ENCODE peak calls at places on chromosomes 13 and 19, in seven cellular contexts. W is psoas muscle, E is PC-9, H is colonic mucosa, J is uterus, R is fibroblast of lung, K is cardiac muscle cell. Z is an unnamed sample. For H3K36me3 and H3K27me3, the result is how much of the 10 kb centered on the place peaks cover.

GRCh38 chr13:51168623-51169022 is 53.6 kb upstream of the FAM124A start:
- DNase-seq in E (no peak), J (no peak), R (no peak), W (no peak), H (no peak), K (no peak), Z (no peak)

GRCh38 chr19:13865578-13866462 is 11.1 kb upstream of the NANOS3 start:
- DNase-seq in R (no peak), E (peak), K (peak), W (no peak), J (no peak), H (peak), Z (no peak)

GRCh38 chr13:71378992-71379905 is 487.8 kb downstream of the DACH1 start:
- DNase-seq in R (peak), J (no peak), E (no peak), H (no peak), K (no peak), W (no peak), Z (no peak)

GRCh38 chr13:33543089-33543459 is 257.5 kb upstream of the STARD13 start:
- DNase-seq in W (no peak), K (no peak), E (no peak), H (no peak), J (no peak), R (no peak), Z (peak)

GRCh38 chr19:35629332-35629633 is 447 bp downstream of the RBM42 start:
- DNase-seq in H (no peak), R (no peak), E (no peak), W (no peak), J (no peak), K (no peak), Z (no peak)

GRCh38 chr13:64782459-64782858 is 2447.7 kb downstream of the PCDH9 start:
- DNase-seq in J (no peak), H (no peak), K (no peak), R (no peak), W (no peak), E (no peak), Z (no peak)

GRCh38 chr19:2627319-2627829 is 75.1 kb downstream of the GNG7 start:
- DNase-seq in J (peak), W (peak), H (no peak), E (peak), K (no peak), R (peak), Z (peak)

GRCh38 chr13:112118451-112119064 is 51.6 kb downstream of the SOX1 start:
- DNase-seq in K (no peak), J (no peak), E (no peak), H (no peak), W (no peak), R (no peak), Z (no peak)

GRCh38 chr13:22561581-22561980 is 619.2 kb upstream of the SGCG start:
- DNase-seq in E (no peak), J (no peak), W (no peak), K (no peak), H (no peak), R (no peak), Z (no peak)

GRCh38 chr13:51370116-51370515 is 30.6 kb downstream of the SERPINE3 start:
- DNase-seq in E (no peak), W (no peak), H (no peak), R (peak), K (no peak), J (no peak), Z (no peak)

GRCh38 chr19:32363175-32363574 is 17.8 kb downstream of the ZNF507 start:
- DNase-seq in E (peak), W (no peak), K (no peak), J (no peak), R (peak), H (no peak), Z (no peak)

GRCh38 chr19:38686530-38686888 is 39.1 kb downstream of the ACTN4 start:
- DNase-seq in R (no peak), H (no peak), E (no peak), J (no peak), W (no peak), K (no peak), Z (no peak)

GRCh38 chr19:38564981-38565685 is 52.6 kb downstream of the MAP4K1 start:
- DNase-seq in K (no peak), H (no peak), R (no peak), E (no peak), W (no peak), J (no peak), Z (no peak)

GRCh38 chr19:4609878-4610511 is 29.3 kb upstream of the TNFAIP8L1 start:
- DNase-seq in R (no peak), K (no peak), W (no peak), H (no peak), J (no peak), E (no peak), Z (no peak)

GRCh38 chr13:68714292-68714691 is 1393.3 kb upstream of the ATXN8OS start:
- DNase-seq in K (no peak), R (no peak), J (no peak), E (no peak), H (no peak), W (no peak), Z (no peak)

GRCh38 chr13:112810608-112811007 is 120.8 kb downstream of the ATP11A start:
- DNase-seq in E (no peak), H (no peak), K (no peak), J (no peak), W (no peak), R (no peak), Z (no peak)

GRCh38 chr19:36421749-36422481 is 3.5 kb upstream of the ZFP82 start:
- DNase-seq in W (no peak), E (no peak), J (no peak), H (no peak), R (no peak), K (no peak), Z (no peak)

GRCh38 chr13:102399791-102400618 is 1.8 kb downstream of the FGF14 start:
- DNase-seq in R (peak), K (peak), J (peak), H (no peak), E (no peak), W (peak), Z (no peak)

GRCh38 chr19:869245-870177 is 10.0 kb downstream of the CFD start:
- DNase-seq in J (peak), E (peak), W (peak), R (peak), K (no peak), H (peak), Z (peak)

GRCh38 chr13:95239293-95239692 is 62.0 kb downstream of the ABCC4 start:
- DNase-seq in W (no peak), E (no peak), K (no peak), H (no peak), R (peak), J (no peak), Z (no peak)
- TF ChIP-seq CTCF in W (no peak), E (no peak), K (no peak), H (no peak), R (no peak), J (no peak), Z (no peak)

GRCh38 chr13:107277911-107278310 is 710.0 kb upstream of the ARGLU1 start:
- DNase-seq in E (no peak), R (no peak), H (no peak), J (no peak), K (no peak), W (no peak), Z (no peak)
- H3K36me3 ChIP-seq in E (under half), R (under half), H (under half), J (under half), K (under half), W (under half), Z (under half)

DNA sequence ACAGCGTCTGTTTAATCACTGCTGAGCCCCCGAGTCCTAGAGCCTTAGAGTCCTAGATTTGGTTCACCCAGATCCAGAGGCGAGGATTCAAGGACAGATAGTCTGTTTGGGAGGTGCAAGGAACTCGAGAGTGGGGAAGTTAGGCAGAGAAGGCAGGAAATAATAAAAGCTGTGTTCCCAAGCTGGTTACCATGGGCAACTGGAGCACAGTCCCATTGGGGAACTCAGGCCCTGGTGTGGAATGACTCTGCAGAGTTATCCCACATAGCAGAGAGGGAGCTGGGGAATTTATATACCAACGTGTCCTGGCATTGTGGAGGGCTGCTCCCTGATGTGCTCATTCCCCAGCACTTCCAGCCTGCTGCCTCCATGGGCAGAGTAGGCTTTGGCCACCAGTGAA is 9.7 kb downstream of the IGSF23 start:
- DNase-seq in R (no peak), E (no peak), J (no peak), K (no peak), W (no peak), H (no peak), Z (no peak)
- H3K27me3 ChIP-seq in R (under half), E (under half), J (under half), K (under half), W (under half), H (under half), Z (under half)

GRCh38 chr13:45879666-45880065 is 28.1 kb upstream of the SIAH3 start:
- DNase-seq in E (no peak), K (peak), J (peak), R (no peak), H (no peak), W (peak), Z (no peak)
- TF ChIP-seq CTCF in E (no peak), K (no peak), J (peak), R (no peak), H (no peak), W (peak), Z (no peak)

DNA sequence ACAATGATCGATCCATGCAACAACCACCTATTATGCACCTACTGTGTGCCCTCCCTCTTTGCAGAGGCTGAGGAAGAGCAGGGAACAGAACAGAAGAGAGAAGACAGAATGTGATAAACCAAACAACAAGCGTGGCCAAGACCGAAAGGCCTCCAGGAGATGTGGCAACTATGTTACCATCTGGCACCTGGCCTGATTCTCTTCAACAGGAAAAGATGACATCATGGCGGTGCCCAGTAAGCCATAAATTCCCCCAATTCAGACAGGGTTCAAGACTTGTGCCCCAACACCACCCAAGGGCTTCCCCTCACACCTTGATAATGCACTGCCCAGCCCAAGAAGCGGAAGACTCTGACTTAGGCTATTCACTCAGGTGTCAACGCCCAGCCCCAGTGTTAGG is 44.3 kb downstream of the SLC7A1 start:
- DNase-seq in E (no peak), W (no peak), H (no peak), R (no peak), K (no peak), J (no peak), Z (no peak)
- H3K36me3 ChIP-seq in E (under half), W (under half), H (under half), R (under half), K (under half), J (under half), Z (under half)

DNA sequence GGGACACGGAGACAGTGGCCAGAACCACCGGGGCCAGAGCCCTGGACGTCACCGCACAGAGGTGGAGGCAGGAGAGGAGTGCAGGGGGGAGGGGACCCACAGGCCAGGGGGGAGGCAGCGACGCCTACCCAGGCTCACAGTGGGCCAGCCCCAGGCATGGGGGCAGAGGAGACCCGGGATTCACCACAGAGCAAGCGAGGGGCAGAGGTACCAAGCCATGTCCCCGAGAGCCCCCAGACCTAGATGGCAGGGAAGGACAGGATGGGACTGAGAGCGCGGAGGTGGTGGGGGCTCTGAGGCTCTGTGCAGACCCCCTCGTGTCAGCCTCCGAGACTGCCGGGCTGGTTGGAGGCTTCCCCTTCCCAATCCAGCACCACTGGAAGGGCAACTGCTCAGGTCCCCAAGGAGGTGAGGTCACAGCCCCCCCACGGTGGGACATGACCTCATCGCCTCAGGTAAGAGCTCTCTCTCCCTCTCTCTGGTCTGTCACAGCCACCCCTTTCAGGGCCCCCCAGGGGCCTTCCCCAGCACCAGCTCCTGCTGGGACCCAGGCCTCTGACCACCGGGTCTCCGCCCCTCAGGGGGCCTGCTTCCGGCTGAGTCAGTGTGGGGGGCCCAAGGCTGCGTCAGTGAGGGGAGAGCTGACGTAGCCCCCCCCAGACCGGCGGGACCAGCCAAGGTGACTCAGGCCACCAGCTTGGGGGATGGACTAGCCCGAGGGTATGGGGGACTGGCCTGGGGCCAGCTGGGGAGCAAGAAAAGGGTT is 2.2 kb upstream of the IL11 start:
- DNase-seq in J (no peak), E (peak), W (no peak), K (no peak), R (no peak), H (no peak), Z (no peak)
- H3K27me3 ChIP-seq in J (under half), E (under half), W (under half), K (half or more), R (under half), H (half or more), Z (under half)

DNA sequence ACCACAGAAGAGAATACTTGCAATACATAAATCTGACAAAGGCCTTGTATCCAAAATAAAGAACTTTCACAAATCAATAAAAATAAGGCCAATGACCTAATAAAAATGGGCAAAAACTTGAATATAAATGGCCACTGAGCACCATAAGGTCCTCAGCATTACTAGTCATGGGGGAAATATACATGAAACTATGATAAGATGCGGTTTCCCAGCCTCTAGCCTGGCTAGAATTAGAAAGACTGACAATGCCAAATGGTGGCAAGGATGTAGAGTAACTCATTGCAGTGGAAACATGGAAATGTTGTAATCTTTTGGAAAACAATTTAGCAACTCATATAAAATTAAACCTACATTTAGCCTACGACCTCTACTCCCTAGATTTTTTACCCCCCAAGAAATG is 227.1 kb downstream of the GGACT start:
- DNase-seq in K (no peak), W (no peak), R (peak), E (no peak), H (no peak), J (no peak), Z (no peak)
- TF ChIP-seq CTCF in K (no peak), W (no peak), R (no peak), E (no peak), H (no peak), J (no peak), Z (no peak)

GRCh38 chr19:46361915-46362314 is 15.0 kb downstream of the PPP5C start:
- DNase-seq in K (no peak), E (no peak), H (no peak), R (no peak), W (no peak), J (no peak), Z (no peak)

GRCh38 chr19:46365561-46365960 is 18.7 kb downstream of the PPP5C start:
- DNase-seq in K (no peak), J (no peak), R (no peak), W (no peak), H (no peak), E (no peak), Z (no peak)

GRCh38 chr19:46367434-46367833 is 20.5 kb downstream of the PPP5C start:
- DNase-seq in K (no peak), W (no peak), E (no peak), H (no peak), J (no peak), R (no peak), Z (no peak)

GRCh38 chr19:46366620-46367277 is 19.9 kb downstream of the PPP5C start:
- DNase-seq in R (no peak), H (no peak), W (no peak), K (no peak), J (no peak), E (no peak), Z (no peak)

DNA sequence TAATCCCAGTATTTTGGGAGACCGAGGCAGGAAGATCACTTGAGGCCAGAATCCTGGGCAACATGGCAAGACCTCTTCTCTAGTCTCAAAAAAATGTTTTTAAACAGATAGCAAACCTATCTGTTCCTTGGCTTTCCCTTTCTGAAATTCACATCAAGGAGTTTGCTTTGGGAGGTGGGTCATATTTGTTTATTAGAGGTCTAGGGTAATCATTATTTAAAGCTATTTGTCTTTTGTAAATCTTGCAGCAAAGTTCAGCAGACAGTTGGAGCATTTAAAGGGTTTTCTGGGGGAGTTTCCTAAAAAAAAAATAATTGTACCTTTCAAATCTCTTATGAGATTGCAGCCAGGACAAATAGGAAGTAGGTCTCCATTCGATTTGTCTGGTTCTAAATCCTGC is 17.5 kb downstream of the PPP5C start:
- DNase-seq in K (no peak), H (no peak), E (no peak), R (no peak), W (no peak), J (no peak), Z (no peak)
- H3K36me3 ChIP-seq in K (under half), H (under half), E (under half), R (under half), W (under half), J (under half), Z (under half)